ENCODE peak calls at places on chromosomes 6 and 20, in ten cellular contexts. U, Q, S, X, N, B, I, Y, T and Z are unnamed samples.

GRCh38 chr20:20887593-20888272 is 175.3 kb upstream of the RALGAPA2 start:
- DNase-seq in Y (no peak), Q (peak; percentile 71), U (no peak), S (no peak), N (no peak), T (peak; percentile 90), X (no peak), B (no peak), I (no peak), Z (no peak)

GRCh38 chr6:149031545-149032317 is 284.9 kb downstream of the UST start:
- DNase-seq in T (no peak), X (peak; percentile 89), U (no peak), B (peak; percentile 73), Q (no peak), S (peak; percentile 67), I (peak; percentile 96), Y (peak; percentile 86), N (no peak), Z (no peak)

GRCh38 chr20:38242848-38243449 is 17.6 kb downstream of the KIAA1755 start:
- DNase-seq in Q (no peak), Y (no peak), X (peak; percentile 29), U (no peak), S (no peak), I (peak; percentile 58), B (peak; percentile 55), N (no peak), T (peak; percentile 17), Z (peak; percentile 55)

GRCh38 chr6:100892693-100893092 is 11.6 kb upstream of the ASCC3 start:
- DNase-seq in I (no peak), N (no peak), S (peak; percentile 13), B (no peak), T (peak; percentile 5), Q (no peak), X (no peak), Y (peak; percentile 42), U (no peak), Z (no peak)

GRCh38 chr6:142907544-142907943 is 37.4 kb downstream of the HIVEP2 start:
- DNase-seq in T (no peak), S (no peak), Y (no peak), X (no peak), N (no peak), I (no peak), B (no peak), Q (no peak), U (no peak), Z (no peak)

GRCh38 chr6:117506180-117506835 is 23.8 kb downstream of the DCBLD1 start:
- DNase-seq in T (peak; percentile 40), N (no peak), I (peak; percentile 17), B (no peak), U (no peak), X (no peak), Q (no peak), Y (peak; percentile 73), S (peak; percentile 39), Z (no peak)

GRCh38 chr6:108872001-108872974 is 24.1 kb downstream of the ARMC2 start:
- DNase-seq in Y (peak; percentile 15), B (peak; percentile 70), I (no peak), X (no peak), S (no peak), Q (no peak), N (no peak), T (peak; percentile 57), U (no peak), Z (no peak)

GRCh38 chr6:12827921-12828320 is 111.4 kb downstream of the PHACTR1 start:
- DNase-seq in U (no peak), Q (no peak), Y (no peak), X (no peak), B (no peak), N (no peak), T (no peak), S (no peak), I (no peak), Z (no peak)

GRCh38 chr6:105993341-105993740 is 92.8 kb upstream of the PRDM1 start:
- DNase-seq in B (no peak), Y (peak; percentile 31), X (no peak), T (peak; percentile 53), N (no peak), U (no peak), S (no peak), I (peak; percentile 53), Q (no peak), Z (no peak)

GRCh38 chr20:63819224-63819917 is 11.7 kb downstream of the ZBTB46 start:
- DNase-seq in Q (no peak), X (no peak), N (no peak), I (peak; percentile 51), T (no peak), S (peak; percentile 53), Y (peak; percentile 34), U (no peak), B (no peak), Z (no peak)

GRCh38 chr20:19981091-19981490 is 36.1 kb upstream of the NAA20 start:
- DNase-seq in X (peak; percentile 51), U (no peak), Y (peak; percentile 26), I (peak; percentile 69), B (peak; percentile 52), Q (no peak), T (no peak), S (no peak), N (no peak), Z (no peak)

GRCh38 chr6:134379086-134379485 is 61.2 kb upstream of the SGK1 start:
- DNase-seq in X (no peak), B (no peak), N (no peak), Q (peak; percentile 77), T (no peak), U (peak; percentile 90), Y (no peak), I (no peak), S (no peak), Z (no peak)